ENCODE peak calls at places on chromosomes 12 and 14, in seven cellular contexts. W, J, E, U, C, B and X are unnamed samples.

GRCh38 chr14:60349663-60350365 is 100.8 kb downstream of the PPM1A start:
- DNase-seq in B (peak), U (no peak), W (peak), E (peak), J (no peak), C (peak), X (no peak)

GRCh38 chr14:77316872-77317271 is 3.8 kb downstream of the POMT2 start:
- DNase-seq in J (no peak), B (peak), E (no peak), W (peak), U (no peak), C (no peak), X (no peak)

GRCh38 chr12:105426766-105427165 is 96.3 kb downstream of the C12orf75 start:
- DNase-seq in J (no peak), W (no peak), C (peak), E (no peak), B (no peak), U (no peak), X (no peak)

GRCh38 chr12:52630104-52630500 is 11.7 kb upstream of the KRT73 start:
- DNase-seq in J (no peak), B (no peak), W (no peak), U (no peak), C (no peak), E (no peak), X (no peak)

GRCh38 chr14:37592288-37593274 is 2.5 kb downstream of the FOXA1 start:
- DNase-seq in J (no peak), U (no peak), B (no peak), W (no peak), C (peak), E (peak), X (no peak)

GRCh38 chr14:74591394-74591793 is 20.6 kb downstream of the LTBP2 start:
- DNase-seq in J (no peak), B (no peak), E (no peak), W (peak), C (no peak), U (peak), X (no peak)

GRCh38 chr14:90696728-90697127 is 119.5 kb downstream of the TTC7B start:
- DNase-seq in J (no peak), U (no peak), W (no peak), B (no peak), E (no peak), C (no peak), X (no peak)

GRCh38 chr14:68628605-68629310 is 164.1 kb downstream of the ZFP36L1 start:
- DNase-seq in W (peak), E (peak), B (no peak), J (peak), U (no peak), C (peak), X (no peak)

GRCh38 chr12:89874146-89874545 is 165.5 kb upstream of the ATP2B1 start:
- DNase-seq in W (no peak), J (no peak), E (peak), U (no peak), C (no peak), B (no peak), X (peak)

GRCh38 chr14:43052897-43053296 is 1446.2 kb downstream of the LRFN5 start:
- DNase-seq in W (no peak), U (no peak), C (no peak), J (no peak), B (no peak), E (no peak), X (no peak)

DNA sequence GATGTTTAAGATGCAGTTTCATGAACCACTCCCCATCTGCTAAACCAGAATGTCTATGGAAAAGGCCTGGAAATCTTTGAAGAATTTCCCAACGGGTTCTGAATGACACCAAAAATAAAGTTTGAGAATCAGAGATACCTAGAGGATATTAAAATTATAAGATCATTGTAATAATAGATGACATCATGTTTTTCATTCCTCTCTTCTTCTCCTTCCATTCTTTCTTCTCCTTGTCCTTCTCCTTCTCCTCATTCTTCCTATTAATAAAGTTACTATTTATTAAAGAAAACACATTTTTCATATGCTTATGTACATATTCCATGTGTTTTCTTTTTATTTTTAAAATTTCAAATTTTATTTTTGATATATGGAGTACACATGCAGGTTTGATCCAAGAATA is 1449.4 kb downstream of the LRFN5 start:
- DNase-seq in C (no peak), U (no peak), W (no peak), J (no peak), B (no peak), E (no peak), X (no peak)
- H3K4me3 ChIP-seq in C (no peak), U (no peak), W (no peak), J (no peak), B (no peak), E (no peak), X (no peak)

GRCh38 chr12:49091056-49091835 is 3.4 kb downstream of the DHH start:
- DNase-seq in E (peak), W (no peak), U (peak), B (no peak), C (no peak), J (no peak), X (no peak)

GRCh38 chr12:49092816-49093406 is 1.7 kb downstream of the DHH start:
- DNase-seq in B (no peak), U (no peak), C (no peak), W (no peak), J (no peak), E (no peak), X (no peak)

GRCh38 chr12:49091836-49092085 is 2.8 kb downstream of the DHH start:
- DNase-seq in W (no peak), E (no peak), B (no peak), U (no peak), C (no peak), J (no peak), X (no peak)

GRCh38 chr12:49093746-49094103 is 876 bp downstream of the DHH start:
- DNase-seq in J (no peak), U (peak), B (no peak), E (peak), W (no peak), C (no peak), X (no peak)

DNA sequence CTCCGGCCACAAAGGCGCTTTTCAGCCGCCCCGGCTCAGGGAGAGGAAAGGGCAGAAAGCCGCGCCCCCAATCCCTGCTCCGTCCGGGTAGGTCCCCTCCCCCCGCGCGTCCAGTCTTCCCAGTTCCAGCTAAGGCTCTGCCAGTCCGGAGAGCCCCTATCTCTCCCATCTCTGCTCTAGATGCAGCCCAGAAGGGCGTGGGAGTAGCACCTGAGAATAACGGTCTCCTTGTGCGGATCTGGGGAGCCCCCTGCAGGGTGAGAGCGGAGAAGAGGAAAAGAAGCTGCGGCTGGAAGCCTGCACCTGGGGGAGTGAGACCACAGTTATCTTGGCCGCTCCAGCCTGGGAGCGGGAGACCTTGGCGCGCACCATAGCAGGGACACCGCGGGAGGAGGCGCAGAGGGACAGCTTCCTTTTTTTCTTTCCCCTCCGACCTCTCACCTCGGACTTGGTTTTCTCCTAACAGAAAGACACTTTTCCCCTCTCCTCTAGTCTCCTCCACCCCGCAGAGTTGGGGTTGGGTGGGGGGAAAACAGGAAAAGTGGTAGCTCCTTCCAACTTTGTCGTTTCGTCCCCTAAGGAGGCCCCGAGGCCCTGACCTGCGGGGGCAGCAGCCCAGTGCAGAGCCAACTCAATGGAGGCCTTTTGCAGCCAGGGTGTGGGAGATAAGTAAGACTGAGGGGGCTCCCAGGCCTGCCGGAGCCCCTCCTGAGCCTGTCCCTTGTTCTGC is 2.4 kb downstream of the DHH start:
- DNase-seq in E (peak), C (peak), B (peak), J (no peak), U (peak), W (peak), X (no peak)
- H3K4me3 ChIP-seq in E (peak), C (no peak), B (peak), J (peak), U (peak), W (no peak), X (peak)

GRCh38 chr12:122190842-122191668 is 8.1 kb downstream of the LRRC43 start:
- DNase-seq in J (no peak), B (peak), C (peak), U (no peak), W (peak), E (peak), X (no peak)
- H3K4me3 ChIP-seq in J (no peak), B (no peak), C (no peak), U (no peak), W (no peak), E (no peak), X (no peak)

GRCh38 chr12:561908-562593 is 101.2 kb downstream of the NINJ2 start:
- DNase-seq in J (no peak), U (peak), C (no peak), B (no peak), E (no peak), W (no peak), X (no peak)

GRCh38 chr12:563899-564298 is 99.3 kb downstream of the NINJ2 start:
- DNase-seq in B (no peak), C (no peak), W (no peak), J (no peak), E (no peak), U (no peak), X (no peak)

GRCh38 chr12:561116-561705 is 101.5 kb downstream of the B4GALNT3 start:
- DNase-seq in E (no peak), W (no peak), U (no peak), C (no peak), B (no peak), J (no peak), X (no peak)

GRCh38 chr12:563250-563781 is 99.9 kb downstream of the NINJ2 start:
- DNase-seq in B (no peak), J (no peak), C (no peak), U (peak), E (no peak), W (no peak), X (no peak)

DNA sequence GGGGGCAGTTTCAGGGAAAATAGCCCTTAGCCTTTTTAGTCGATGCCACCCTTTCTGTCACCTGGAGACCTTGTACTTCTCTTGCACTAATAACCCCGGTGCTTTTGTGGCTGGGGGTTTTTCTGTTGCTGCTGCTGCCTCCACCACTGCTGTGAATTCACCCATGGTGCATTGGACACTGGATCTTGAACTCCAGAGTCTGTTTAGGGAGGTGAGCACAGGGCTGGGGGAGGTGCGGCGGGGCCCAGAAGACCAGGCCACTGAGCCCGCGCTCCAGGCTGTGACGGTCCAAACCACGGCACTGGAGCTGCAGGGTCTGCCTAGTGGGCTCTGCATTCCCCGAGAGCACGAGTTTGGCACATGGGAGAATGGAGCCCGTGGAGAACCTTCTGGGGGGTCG is 100.6 kb downstream of the NINJ2 start:
- DNase-seq in U (peak), B (no peak), C (no peak), J (no peak), E (no peak), W (no peak), X (no peak)
- H3K4me3 ChIP-seq in U (no peak), B (no peak), C (no peak), J (peak), E (no peak), W (no peak), X (no peak)